ENCODE peak calls at places on chromosome 16, in five cellular contexts. O is AG04450; R is GM12864; Q is brain microvascular endothelial cell; Y is CD8-positive, alpha-beta memory T cell. X is an unnamed sample.

GRCh38 chr16:75244844-75245758 is 6.3 kb downstream of the BCAR1 start:
- DNase-seq in R (no peak), Q (peak; percentile 96), Y (no peak), O (peak; percentile 96), X (peak; percentile 93)

GRCh38 chr16:81642107-81642436 is 137.0 kb upstream of the PLCG2 start:
- DNase-seq in R (no peak), Q (no peak), Y (no peak), O (no peak), X (no peak)

GRCh38 chr16:23280483-23280967 is 21.6 kb upstream of the SCNN1B start:
- DNase-seq in O (no peak), Y (no peak), Q (no peak), R (no peak), X (no peak)

GRCh38 chr16:57999971-58000705 is at the start of gene ZNF319:
- DNase-seq in O (no peak), R (no peak), Q (no peak), Y (no peak), X (no peak)

GRCh38 chr16:57519796-57520360 is 16.5 kb downstream of the CCDC102A start:
- DNase-seq in R (no peak), Y (peak; percentile 71), Q (peak; percentile 53), O (no peak), X (peak; percentile 45)

GRCh38 chr16:47713225-47713595 is 252.1 kb downstream of the PHKB start:
- DNase-seq in O (peak; percentile 33), R (peak; percentile 15), Q (peak; percentile 83), Y (no peak), X (peak; percentile 22)

GRCh38 chr16:50313596-50314483 is 47.5 kb downstream of the ADCY7 start:
- DNase-seq in R (no peak), O (no peak), Y (peak; percentile 29), Q (peak; percentile 70), X (no peak)

GRCh38 chr16:88389621-88390160 is 6.9 kb downstream of the ZNF469 start:
- DNase-seq in Y (no peak), Q (no peak), R (no peak), O (no peak), X (no peak)

GRCh38 chr16:17481741-17482140 is 11.0 kb upstream of the XYLT1 start:
- DNase-seq in R (no peak), Y (no peak), Q (no peak), O (no peak), X (no peak)

GRCh38 chr16:27232875-27233605 is 29.7 kb downstream of the KDM8 start:
- DNase-seq in Q (no peak), Y (no peak), O (no peak), R (no peak), X (no peak)

GRCh38 chr16:66832661-66833305 is 2.0 kb upstream of the NAE1 start:
- DNase-seq in R (no peak), O (no peak), Q (no peak), Y (no peak), X (no peak)

GRCh38 chr16:27625050-27625697 is 75.2 kb downstream of the KATNIP start:
- DNase-seq in R (no peak), Y (no peak), Q (no peak), O (no peak), X (no peak)

DNA sequence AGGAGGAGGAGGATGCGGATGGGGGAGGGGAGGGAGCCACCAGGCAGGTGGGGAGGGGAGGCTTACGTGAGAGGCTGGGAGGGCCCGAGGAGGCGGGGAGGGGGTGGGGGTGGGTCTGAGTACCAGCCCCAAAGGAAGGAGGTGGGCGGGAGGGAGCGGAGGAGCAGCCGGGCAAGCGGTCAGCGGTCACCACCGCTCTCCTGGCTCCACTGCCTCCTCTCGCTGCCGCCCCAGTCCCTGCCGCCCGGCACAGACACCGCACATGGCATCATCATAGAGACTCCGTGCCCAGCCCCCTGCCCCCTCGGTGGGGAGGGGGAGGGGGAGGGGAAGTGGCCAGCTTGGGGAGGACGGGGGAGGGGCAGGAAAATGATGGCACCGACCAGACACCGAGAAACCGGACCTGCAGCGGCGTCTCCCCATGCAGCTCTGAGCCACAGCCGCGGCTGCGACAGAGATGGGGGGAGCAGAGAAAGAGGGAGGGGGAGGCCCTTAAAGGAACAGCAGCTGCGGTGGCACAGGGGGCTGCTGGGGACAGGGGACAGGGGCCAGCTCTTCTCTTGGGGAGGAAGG is at the start of gene TLCD3B:
- DNase-seq in Y (no peak), O (no peak), Q (no peak), R (no peak), X (no peak)
- H3K4me3 ChIP-seq in Y (no peak within 1 kb of the TSS), O (peak within 1 kb of the TSS; percentile 17), Q (no peak within 1 kb of the TSS), R (no peak within 1 kb of the TSS), X (no peak within 1 kb of the TSS)

GRCh38 chr16:86578056-86578455 is 293 bp upstream of the FOXL1 start:
- DNase-seq in O (peak; percentile 97), Y (no peak), R (no peak), Q (peak; percentile 83), X (no peak)
- H3K4me3 ChIP-seq in O (peak overlapping the region; percentile 86), Y (no peak overlapping the region), R (no peak overlapping the region), Q (peak overlapping the region; percentile 76), X (peak overlapping the region; percentile 51)

GRCh38 chr16:83968483-83968865 is 430 bp downstream of the NECAB2 start:
- DNase-seq in O (no peak), Q (no peak), R (no peak), Y (no peak), X (no peak)
- H3K4me3 ChIP-seq in O (no peak overlapping the region), Q (no peak overlapping the region), R (no peak overlapping the region), Y (no peak overlapping the region), X (no peak overlapping the region)

DNA sequence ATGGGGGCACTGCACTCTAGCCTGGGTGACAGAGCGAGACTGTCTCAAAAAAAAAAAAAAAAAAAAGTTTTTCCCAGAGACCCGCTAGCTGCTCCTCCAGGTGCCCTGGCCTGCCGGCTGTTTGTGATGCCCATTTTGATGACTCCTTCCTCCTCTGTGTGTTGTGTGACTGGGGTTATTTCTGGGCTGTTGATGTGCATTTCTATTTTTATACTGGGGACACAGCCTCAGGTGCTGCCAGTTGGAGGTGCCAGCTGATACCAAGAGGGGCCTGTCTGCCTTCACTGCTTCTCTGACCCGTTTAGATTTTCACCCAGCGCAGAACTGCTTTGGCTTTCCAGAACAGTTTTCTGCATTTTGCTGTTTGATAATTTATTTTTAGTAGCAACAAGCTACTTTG is 6.6 kb downstream of the PLA2G15 start:
- DNase-seq in O (no peak), R (no peak), Q (no peak), Y (no peak), X (no peak)
- H3K4me3 ChIP-seq in O (no peak overlapping the region), R (no peak overlapping the region), Q (no peak overlapping the region), Y (no peak overlapping the region), X (no peak overlapping the region)

GRCh38 chr16:65069090-65069489 is 52.8 kb downstream of the CDH11 start:
- DNase-seq in R (no peak), Y (no peak), O (peak; percentile 58), Q (peak; percentile 63), X (peak; percentile 75)

GRCh38 chr16:65069766-65070165 is 52.1 kb downstream of the CDH11 start:
- DNase-seq in O (no peak), Q (peak; percentile 32), R (no peak), Y (no peak), X (no peak)

GRCh38 chr16:65070831-65071230 is 51.0 kb downstream of the CDH11 start:
- DNase-seq in O (peak; percentile 90), Q (peak; percentile 99), R (no peak), Y (no peak), X (peak; percentile 90)

GRCh38 chr16:65068151-65068740 is 53.6 kb downstream of the CDH11 start:
- DNase-seq in Y (no peak), O (no peak), Q (peak; percentile 32), R (no peak), X (no peak)

DNA sequence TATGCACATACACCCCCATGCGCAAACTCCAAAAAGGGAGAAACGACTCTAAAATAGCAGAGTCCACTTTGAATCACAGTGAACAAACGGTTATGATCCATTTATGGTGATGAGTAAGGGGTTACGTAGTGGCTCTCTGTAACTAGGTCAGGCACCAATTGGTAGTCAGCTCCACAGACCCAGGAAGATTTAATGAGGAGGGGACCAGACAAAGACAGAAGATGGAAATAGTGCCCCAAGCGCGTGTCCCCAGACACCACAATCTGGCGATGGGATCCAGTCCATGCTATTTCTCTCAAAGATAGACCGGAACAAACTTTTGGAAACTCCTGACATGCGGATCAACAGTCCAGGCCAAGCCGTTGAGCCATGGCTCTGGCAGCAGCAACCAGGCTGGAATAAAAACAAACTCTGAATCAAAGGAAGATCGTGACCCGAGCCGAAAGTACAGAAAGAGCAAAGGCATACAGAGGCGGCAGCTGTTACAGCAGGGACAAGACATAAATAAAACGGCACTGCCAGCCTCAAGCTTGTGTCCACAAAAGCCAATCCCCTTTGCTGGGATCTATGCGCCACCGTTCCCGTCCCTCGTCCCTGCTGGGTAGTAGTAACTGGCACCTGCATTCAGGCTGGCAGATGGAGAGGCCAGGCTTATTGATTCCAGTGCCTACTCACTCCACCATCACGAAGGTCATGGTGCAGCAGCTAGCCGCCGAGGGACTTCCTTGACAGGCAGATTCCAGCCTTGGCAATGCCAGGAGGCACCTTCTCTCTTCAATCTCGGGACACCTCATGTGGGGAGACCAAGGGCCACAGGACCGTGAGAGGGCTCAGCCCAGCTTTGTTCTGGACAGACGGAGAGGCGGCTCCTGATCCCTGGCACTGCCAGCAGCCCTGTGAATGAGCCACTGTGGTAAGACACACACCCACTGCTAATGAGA is 50.2 kb downstream of the CDH11 start:
- DNase-seq in Y (no peak), Q (peak; percentile 45), O (no peak), R (no peak), X (no peak)
- H3K4me3 ChIP-seq in Y (no peak overlapping the region), Q (peak overlapping the region; percentile 2), O (peak overlapping the region; percentile 25), R (no peak overlapping the region), X (no peak overlapping the region)

GRCh38 chr16:72785886-72786285 is 262.0 kb downstream of the ZFHX3 start:
- DNase-seq in R (no peak), Y (no peak), O (no peak), Q (peak; percentile 30), X (no peak)
- H3K4me3 ChIP-seq in R (no peak overlapping the region), Y (no peak overlapping the region), O (peak overlapping the region; percentile 0), Q (no peak overlapping the region), X (no peak overlapping the region)